ENCODE peak calls at places on chromosomes 5 and 9, in eight cellular contexts. F, U, S, E, Q, M, G and V are unnamed samples.

GRCh38 chr5:82421119-82421518 is 143.0 kb upstream of the RPS23 start:
- ATAC-seq in F (no peak), M (no peak), G (peak), E (no peak), U (no peak), Q (no peak), S (no peak), V (no peak)

GRCh38 chr5:135833961-135834638 is 363 bp upstream of the SLC25A48 start:
- ATAC-seq in E (peak), Q (peak), M (peak), F (peak), G (peak), S (peak), U (peak), V (no peak)

GRCh38 chr5:111810087-111810486 is 53.1 kb upstream of the NREP start:
- ATAC-seq in S (no peak), E (no peak), F (no peak), M (no peak), G (no peak), Q (no peak), U (no peak), V (no peak)

GRCh38 chr5:1523480-1523792 is 324 bp downstream of the LPCAT1 start:
- ATAC-seq in G (no peak), F (no peak), S (peak), U (no peak), M (peak), E (peak), Q (peak), V (peak)

GRCh38 chr5:149541893-149542292 is 9.3 kb downstream of the CSNK1A1 start:
- ATAC-seq in S (no peak), G (no peak), F (no peak), U (no peak), E (no peak), M (no peak), Q (no peak), V (no peak)

GRCh38 chr5:35436441-35437057 is 181.1 kb upstream of the SPEF2 start:
- ATAC-seq in U (peak), S (no peak), E (no peak), Q (no peak), M (no peak), G (peak), F (no peak), V (no peak)

GRCh38 chr5:146560205-146560812 is 44.3 kb upstream of the GPR151 start:
- ATAC-seq in E (no peak), S (no peak), G (no peak), M (no peak), F (no peak), Q (no peak), U (no peak), V (no peak)

GRCh38 chr5:59800375-59800893 is 93.1 kb downstream of the PDE4D start:
- ATAC-seq in S (peak), E (peak), M (peak), Q (no peak), G (peak), U (peak), F (no peak), V (no peak)

GRCh38 chr9:96486351-96487029 is 36.5 kb downstream of the HABP4 start:
- ATAC-seq in E (peak), F (peak), M (no peak), Q (no peak), G (peak), U (peak), S (no peak), V (no peak)

GRCh38 chr9:126612329-126612812 is 1.4 kb upstream of the LMX1B start:
- ATAC-seq in G (peak), M (no peak), Q (no peak), U (peak), S (no peak), E (no peak), F (no peak), V (no peak)

GRCh38 chr5:39176740-39177628 is 42.4 kb downstream of the FYB1 start:
- ATAC-seq in S (peak), G (peak), Q (peak), U (no peak), F (no peak), M (peak), E (no peak), V (no peak)